ENCODE peak calls at places on chromosomes 6 and 20, in five cellular contexts. B is hypothalamus; F is stimulated activated CD4-positive, alpha-beta T cell treated with anti-CD3 and anti-CD28 coated beads, Interleukin-2, amount 100 ng/mL, for 48 hours; L is body of pancreas; Q is NCI-H2029. R is an unnamed sample.

GRCh38 chr6:137699036-137699683 is 167.9 kb upstream of the TNFAIP3 start:
- DNase-seq in B (no peak), F (no peak), L (no peak), Q (no peak), R (no peak)

GRCh38 chr6:503610-504362 is 112.2 kb downstream of the IRF4 start:
- DNase-seq in B (no peak), F (no peak), L (no peak), Q (no peak), R (no peak)

GRCh38 chr6:99416892-99417767 is 8.0 kb downstream of the PNISR start:
- DNase-seq in B (no peak), F (no peak), L (no peak), Q (no peak), R (no peak)

GRCh38 chr6:1190361-1190760 is 121.5 kb upstream of the FOXQ1 start:
- DNase-seq in B (no peak), F (no peak), L (no peak), Q (peak; percentile 94), R (no peak)

GRCh38 chr6:134948142-134948541 is 1.8 kb downstream of the ALDH8A1 start:
- DNase-seq in B (no peak), F (no peak), L (no peak), Q (no peak), R (no peak)

GRCh38 chr6:11120273-11121005 is 8.9 kb upstream of the ERVFRD-1 start:
- DNase-seq in B (no peak), F (no peak), L (no peak), Q (peak; percentile 70), R (no peak)

GRCh38 chr20:4726710-4727391 is 5.1 kb downstream of the PRND start:
- DNase-seq in B (no peak), F (peak; percentile 33), L (no peak), Q (no peak), R (no peak)

GRCh38 chr6:13177617-13178506 is 150.5 kb downstream of the TBC1D7 start:
- DNase-seq in B (no peak), F (no peak), L (no peak), Q (peak; percentile 54), R (no peak)

GRCh38 chr6:68502946-68503345 is 132.1 kb upstream of the ADGRB3 start:
- DNase-seq in B (no peak), F (no peak), L (no peak), Q (no peak), R (no peak)

GRCh38 chr6:146892283-146892612 is 293.5 kb downstream of the ADGB start:
- DNase-seq in B (no peak), F (no peak), L (no peak), Q (no peak), R (no peak)

R was measured in NCI-H1092 treated with DMSO at 0.1 percent for 48 hours.